ENCODE peak calls at places on chromosomes 1 and 21, in ten cellular contexts. One of them, this sample, is unnamed. For H3K4me1, the result is how much of the 10 kb centered on the place peaks cover.

GRCh38 chr1:58818075-58818474 is 34.2 kb upstream of the JUN start:
- DNase-seq in DND-41: no peak
- DNase-seq in PC-9: peak
- DNase-seq in H1: no peak
- DNase-seq in endothelial cell of umbilical vein: peak
- DNase-seq in GM23248: peak
- DNase-seq in mammary epithelial cell: peak
- DNase-seq in HCT116: no peak
- DNase-seq in MM.1S: no peak
- DNase-seq in fibroblast of lung: peak
- DNase-seq in this sample: peak

GRCh38 chr1:14907416-14907815 is 246.1 kb upstream of the TMEM51 start:
- DNase-seq in endothelial cell of umbilical vein: no peak
- DNase-seq in DND-41: no peak
- DNase-seq in mammary epithelial cell: peak
- DNase-seq in MM.1S: no peak
- DNase-seq in GM23248: no peak
- DNase-seq in H1: no peak
- DNase-seq in PC-9: no peak
- DNase-seq in HCT116: no peak
- DNase-seq in fibroblast of lung: no peak
- DNase-seq in this sample: no peak

GRCh38 chr1:63124666-63125191 is 197.6 kb upstream of the FOXD3 start:
- DNase-seq in fibroblast of lung: peak
- DNase-seq in HCT116: no peak
- DNase-seq in mammary epithelial cell: peak
- DNase-seq in PC-9: no peak
- DNase-seq in MM.1S: peak
- DNase-seq in endothelial cell of umbilical vein: peak
- DNase-seq in H1: no peak
- DNase-seq in GM23248: peak
- DNase-seq in DND-41: no peak
- DNase-seq in this sample: peak

GRCh38 chr1:19676438-19676922 is 11.8 kb downstream of the HTR6 start:
- DNase-seq in PC-9: peak
- DNase-seq in fibroblast of lung: peak
- DNase-seq in endothelial cell of umbilical vein: peak
- DNase-seq in GM23248: peak
- DNase-seq in mammary epithelial cell: peak
- DNase-seq in HCT116: no peak
- DNase-seq in DND-41: peak
- DNase-seq in MM.1S: peak
- DNase-seq in H1: peak
- DNase-seq in this sample: peak

GRCh38 chr21:34199121-34199910 is 125.9 kb downstream of the MRPS6 start:
- DNase-seq in H1: no peak
- DNase-seq in endothelial cell of umbilical vein: no peak
- DNase-seq in fibroblast of lung: no peak
- DNase-seq in HCT116: no peak
- DNase-seq in PC-9: no peak
- DNase-seq in GM23248: no peak
- DNase-seq in mammary epithelial cell: no peak
- DNase-seq in DND-41: no peak
- DNase-seq in MM.1S: no peak
- DNase-seq in this sample: no peak

GRCh38 chr1:108560143-108560429 is 186 bp downstream of the EEIG2 start:
- DNase-seq in mammary epithelial cell: no peak
- DNase-seq in HCT116: no peak
- DNase-seq in DND-41: no peak
- DNase-seq in MM.1S: no peak
- DNase-seq in H1: no peak
- DNase-seq in PC-9: no peak
- DNase-seq in fibroblast of lung: no peak
- DNase-seq in GM23248: peak
- DNase-seq in endothelial cell of umbilical vein: no peak
- DNase-seq in this sample: peak

GRCh38 chr1:62875676-62876075 is 91.7 kb downstream of the ATG4C start:
- DNase-seq in mammary epithelial cell: no peak
- DNase-seq in MM.1S: no peak
- DNase-seq in DND-41: no peak
- DNase-seq in H1: no peak
- DNase-seq in fibroblast of lung: no peak
- DNase-seq in PC-9: no peak
- DNase-seq in HCT116: no peak
- DNase-seq in endothelial cell of umbilical vein: no peak
- DNase-seq in GM23248: peak
- DNase-seq in this sample: peak

GRCh38 chr1:244456586-244456985 is 4.5 kb upstream of the CATSPERE start:
- DNase-seq in DND-41: no peak
- DNase-seq in mammary epithelial cell: no peak
- DNase-seq in GM23248: no peak
- DNase-seq in H1: no peak
- DNase-seq in fibroblast of lung: no peak
- DNase-seq in PC-9: no peak
- DNase-seq in endothelial cell of umbilical vein: no peak
- DNase-seq in MM.1S: no peak
- DNase-seq in HCT116: no peak
- DNase-seq in this sample: no peak

GRCh38 chr1:61892977-61893376 is 150.7 kb downstream of the PATJ start:
- DNase-seq in mammary epithelial cell: no peak
- DNase-seq in fibroblast of lung: no peak
- DNase-seq in DND-41: no peak
- DNase-seq in H1: no peak
- DNase-seq in PC-9: no peak
- DNase-seq in endothelial cell of umbilical vein: no peak
- DNase-seq in HCT116: no peak
- DNase-seq in GM23248: no peak
- DNase-seq in MM.1S: no peak
- DNase-seq in this sample: no peak

DNA sequence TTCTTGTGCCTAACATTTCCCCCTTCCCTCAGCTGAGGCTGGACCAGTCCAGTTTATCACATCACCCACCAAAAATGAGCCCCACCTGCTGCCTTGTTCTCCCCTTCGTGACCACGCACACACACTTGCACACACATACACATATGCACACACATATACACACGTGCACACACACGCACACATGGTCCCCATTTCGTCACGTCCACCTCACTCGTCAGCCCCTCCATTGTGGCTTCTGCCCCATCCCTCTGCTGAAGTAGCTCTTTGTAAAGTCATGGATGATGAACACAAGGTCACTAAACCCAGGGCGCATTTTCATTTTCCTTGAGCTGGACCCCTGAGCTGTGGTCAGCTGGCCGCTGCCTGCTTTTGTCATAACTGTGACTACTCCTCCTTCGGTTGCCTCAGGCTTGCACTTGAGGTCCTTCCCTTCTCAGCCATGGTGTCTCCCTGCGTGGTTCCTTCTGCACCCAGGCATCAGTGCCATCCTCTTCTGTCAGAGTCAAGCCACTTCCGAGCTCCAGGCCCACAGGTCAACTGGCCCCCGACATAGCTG is 93.8 kb downstream of the SYT2 start:
- DNase-seq in mammary epithelial cell: no peak
- DNase-seq in MM.1S: no peak
- DNase-seq in DND-41: no peak
- DNase-seq in fibroblast of lung: no peak
- DNase-seq in PC-9: no peak
- DNase-seq in endothelial cell of umbilical vein: no peak
- DNase-seq in GM23248: no peak
- DNase-seq in HCT116: no peak
- DNase-seq in H1: no peak
- DNase-seq in this sample: no peak
- H3K4me1 ChIP-seq in mammary epithelial cell: under half
- H3K4me1 ChIP-seq in MM.1S: under half
- H3K4me1 ChIP-seq in DND-41: under half
- H3K4me1 ChIP-seq in fibroblast of lung: under half
- H3K4me1 ChIP-seq in PC-9: under half
- H3K4me1 ChIP-seq in endothelial cell of umbilical vein: under half
- H3K4me1 ChIP-seq in GM23248: under half
- H3K4me1 ChIP-seq in HCT116: under half
- H3K4me1 ChIP-seq in H1: under half
- H3K4me1 ChIP-seq in this sample: under half

DNA sequence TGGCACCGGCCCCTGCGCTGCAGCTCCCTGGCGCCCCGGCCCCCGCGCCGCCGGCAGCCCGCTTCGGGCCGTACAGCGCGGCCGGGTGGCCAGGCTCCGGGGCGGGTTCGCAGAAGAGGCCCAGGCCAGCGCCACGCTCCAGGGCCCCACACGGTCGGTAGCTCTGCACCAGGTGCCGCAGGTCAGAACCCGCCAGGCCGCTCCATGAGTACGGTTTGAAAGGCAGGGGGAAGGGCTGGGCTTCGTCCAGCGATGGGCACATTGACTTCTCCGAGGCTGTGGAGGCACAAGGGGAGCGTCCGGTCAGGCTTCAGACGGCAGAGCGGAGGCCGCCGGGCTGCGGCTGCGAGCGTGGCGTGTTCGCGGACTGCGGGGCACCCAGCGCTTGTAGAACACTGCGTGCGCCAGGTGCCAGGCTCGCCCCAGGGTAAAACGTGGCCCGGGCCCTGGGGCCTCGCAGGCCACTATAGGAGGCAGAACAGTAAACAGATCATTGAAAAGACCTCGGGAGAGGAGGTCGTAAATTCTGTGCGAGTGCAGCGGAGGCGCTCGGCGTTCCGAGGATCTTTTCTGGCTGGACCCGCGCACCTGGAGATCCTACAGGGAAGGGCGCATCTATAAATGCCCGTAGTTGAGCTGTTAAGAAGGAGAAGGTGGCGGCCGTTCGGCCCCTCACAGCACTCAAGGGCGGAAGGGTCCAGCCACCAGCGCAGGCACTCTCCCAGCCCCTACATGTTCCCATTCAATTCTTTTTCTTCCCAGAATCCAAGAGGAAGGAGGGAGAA is 5.7 kb downstream of the GFI1 start:
- DNase-seq in MM.1S: no peak
- DNase-seq in PC-9: no peak
- DNase-seq in GM23248: peak
- DNase-seq in endothelial cell of umbilical vein: no peak
- DNase-seq in DND-41: no peak
- DNase-seq in fibroblast of lung: no peak
- DNase-seq in mammary epithelial cell: no peak
- DNase-seq in HCT116: no peak
- DNase-seq in H1: no peak
- DNase-seq in this sample: no peak
- TF ChIP-seq EZH2 in MM.1S: no peak
- TF ChIP-seq EZH2 in PC-9: no peak
- TF ChIP-seq EZH2 in GM23248: peak
- TF ChIP-seq EZH2 in endothelial cell of umbilical vein: peak
- TF ChIP-seq EZH2 in DND-41: no peak
- TF ChIP-seq EZH2 in fibroblast of lung: peak
- TF ChIP-seq EZH2 in mammary epithelial cell: peak
- TF ChIP-seq EZH2 in HCT116: no peak
- TF ChIP-seq EZH2 in H1: peak
- TF ChIP-seq EZH2 in this sample: no peak

DNA sequence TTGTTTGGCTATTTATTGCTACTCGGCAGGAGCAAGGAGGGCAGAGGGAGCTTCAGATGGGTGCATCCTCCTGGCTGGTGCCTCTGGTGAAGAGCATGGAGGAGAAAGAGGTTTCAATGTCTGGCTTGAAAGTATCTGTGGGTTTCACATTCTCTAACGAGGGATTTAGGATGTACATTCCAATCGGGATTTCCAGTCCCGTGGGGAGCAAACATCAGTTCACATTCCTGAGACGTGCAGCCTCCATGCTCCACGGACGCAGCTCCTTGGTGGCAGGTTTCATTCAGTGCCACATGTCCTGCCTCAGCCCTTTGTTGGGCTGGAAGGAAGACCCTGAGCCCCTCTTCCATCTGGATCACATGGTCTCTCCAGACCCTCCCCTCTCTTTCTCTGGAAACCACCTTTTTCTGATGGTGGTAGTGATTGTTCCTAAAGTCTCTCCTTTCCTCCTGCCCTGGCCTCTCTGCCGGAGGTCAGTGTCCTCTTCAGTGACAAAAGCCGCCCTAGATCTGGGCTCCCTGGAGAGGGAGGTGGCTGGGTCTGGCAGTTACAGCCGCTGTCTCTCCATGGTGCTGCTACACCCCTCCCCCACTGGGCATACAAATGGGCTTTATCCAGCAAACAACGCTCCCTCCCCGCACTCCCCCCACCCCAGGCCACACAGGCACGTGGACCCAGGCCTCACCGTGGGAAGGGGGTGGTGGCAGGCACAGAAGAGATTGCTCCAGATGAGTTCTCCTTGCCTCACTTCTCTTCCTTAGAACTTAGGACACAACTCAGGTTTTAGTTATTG is 829 bp upstream of the CA14 start:
- DNase-seq in H1: no peak
- DNase-seq in endothelial cell of umbilical vein: no peak
- DNase-seq in fibroblast of lung: peak
- DNase-seq in MM.1S: no peak
- DNase-seq in GM23248: peak
- DNase-seq in mammary epithelial cell: no peak
- DNase-seq in HCT116: no peak
- DNase-seq in PC-9: no peak
- DNase-seq in DND-41: no peak
- DNase-seq in this sample: peak
- H3K4me1 ChIP-seq in H1: under half
- H3K4me1 ChIP-seq in endothelial cell of umbilical vein: under half
- H3K4me1 ChIP-seq in fibroblast of lung: under half
- H3K4me1 ChIP-seq in MM.1S: under half
- H3K4me1 ChIP-seq in GM23248: under half
- H3K4me1 ChIP-seq in mammary epithelial cell: under half
- H3K4me1 ChIP-seq in HCT116: under half
- H3K4me1 ChIP-seq in PC-9: under half
- H3K4me1 ChIP-seq in DND-41: under half
- H3K4me1 ChIP-seq in this sample: under half

GRCh38 chr1:153261793-153262371 is 2.4 kb downstream of the LORICRIN start:
- DNase-seq in PC-9: no peak
- DNase-seq in HCT116: no peak
- DNase-seq in MM.1S: no peak
- DNase-seq in endothelial cell of umbilical vein: no peak
- DNase-seq in fibroblast of lung: no peak
- DNase-seq in H1: no peak
- DNase-seq in mammary epithelial cell: no peak
- DNase-seq in GM23248: peak
- DNase-seq in DND-41: no peak
- DNase-seq in this sample: no peak

GRCh38 chr1:153265457-153265856 is 6.0 kb downstream of the LORICRIN start:
- DNase-seq in GM23248: no peak
- DNase-seq in DND-41: no peak
- DNase-seq in mammary epithelial cell: no peak
- DNase-seq in fibroblast of lung: no peak
- DNase-seq in H1: no peak
- DNase-seq in HCT116: no peak
- DNase-seq in endothelial cell of umbilical vein: no peak
- DNase-seq in MM.1S: no peak
- DNase-seq in PC-9: no peak
- DNase-seq in this sample: no peak

GRCh38 chr1:153260473-153260979 is 1.0 kb downstream of the LORICRIN start:
- DNase-seq in GM23248: peak
- DNase-seq in mammary epithelial cell: no peak
- DNase-seq in DND-41: no peak
- DNase-seq in HCT116: no peak
- DNase-seq in MM.1S: peak
- DNase-seq in H1: no peak
- DNase-seq in endothelial cell of umbilical vein: no peak
- DNase-seq in fibroblast of lung: peak
- DNase-seq in PC-9: no peak
- DNase-seq in this sample: no peak

GRCh38 chr1:153260980-153261792 is 1.7 kb downstream of the LORICRIN start:
- DNase-seq in mammary epithelial cell: no peak
- DNase-seq in endothelial cell of umbilical vein: no peak
- DNase-seq in HCT116: no peak
- DNase-seq in GM23248: peak
- DNase-seq in DND-41: no peak
- DNase-seq in PC-9: no peak
- DNase-seq in fibroblast of lung: peak
- DNase-seq in MM.1S: peak
- DNase-seq in H1: no peak
- DNase-seq in this sample: peak

GRCh38 chr1:153262462-153263157 is 3.1 kb downstream of the LORICRIN start:
- DNase-seq in endothelial cell of umbilical vein: no peak
- DNase-seq in HCT116: no peak
- DNase-seq in H1: no peak
- DNase-seq in mammary epithelial cell: no peak
- DNase-seq in GM23248: no peak
- DNase-seq in DND-41: no peak
- DNase-seq in PC-9: no peak
- DNase-seq in fibroblast of lung: no peak
- DNase-seq in MM.1S: peak
- DNase-seq in this sample: no peak
- TF ChIP-seq EZH2 in endothelial cell of umbilical vein: no peak
- TF ChIP-seq EZH2 in HCT116: no peak
- TF ChIP-seq EZH2 in H1: no peak
- TF ChIP-seq EZH2 in mammary epithelial cell: no peak
- TF ChIP-seq EZH2 in GM23248: no peak
- TF ChIP-seq EZH2 in DND-41: no peak
- TF ChIP-seq EZH2 in PC-9: no peak
- TF ChIP-seq EZH2 in fibroblast of lung: no peak
- TF ChIP-seq EZH2 in MM.1S: no peak
- TF ChIP-seq EZH2 in this sample: no peak